ENCODE peak calls at places on chromosomes 13 and 19, in ten cellular contexts. One of them, this sample, is unnamed.

GRCh38 chr19:11797491-11797890 is 832 bp upstream of the ZNF491 start:
- DNase-seq in pancreas: peak; percentile 94
- DNase-seq in H1: peak; percentile 84
- DNase-seq in uterus: peak; percentile 89
- DNase-seq in fibroblast of mammary gland: peak; percentile 90
- DNase-seq in aorta: peak; percentile 88
- DNase-seq in WERI-Rb-1: peak; percentile 93
- DNase-seq in A549: no peak
- DNase-seq in tibial artery: peak; percentile 80
- DNase-seq in coronary artery: peak; percentile 80
- DNase-seq in this sample: peak; percentile 65

GRCh38 chr13:113106666-113107065 is 1.1 kb downstream of the F7 start:
- DNase-seq in tibial artery: no peak
- DNase-seq in A549: no peak
- DNase-seq in pancreas: no peak
- DNase-seq in H1: no peak
- DNase-seq in aorta: no peak
- DNase-seq in coronary artery: no peak
- DNase-seq in WERI-Rb-1: no peak
- DNase-seq in fibroblast of mammary gland: no peak
- DNase-seq in uterus: no peak
- DNase-seq in this sample: no peak

GRCh38 chr13:30685987-30686386 is 49.4 kb upstream of the ALOX5AP start:
- DNase-seq in A549: no peak
- DNase-seq in H1: no peak
- DNase-seq in WERI-Rb-1: no peak
- DNase-seq in coronary artery: no peak
- DNase-seq in tibial artery: no peak
- DNase-seq in uterus: no peak
- DNase-seq in pancreas: no peak
- DNase-seq in aorta: no peak
- DNase-seq in fibroblast of mammary gland: no peak
- DNase-seq in this sample: no peak

GRCh38 chr13:28559636-28560259 is 64.8 kb upstream of the FLT1 start:
- DNase-seq in coronary artery: no peak
- DNase-seq in pancreas: no peak
- DNase-seq in WERI-Rb-1: no peak
- DNase-seq in A549: no peak
- DNase-seq in H1: no peak
- DNase-seq in fibroblast of mammary gland: no peak
- DNase-seq in uterus: no peak
- DNase-seq in aorta: no peak
- DNase-seq in tibial artery: no peak
- DNase-seq in this sample: no peak

GRCh38 chr13:44474122-44474910 is 100.7 kb downstream of the SERP2 start:
- DNase-seq in A549: peak; percentile 24
- DNase-seq in fibroblast of mammary gland: peak; percentile 15
- DNase-seq in uterus: no peak
- DNase-seq in aorta: no peak
- DNase-seq in tibial artery: no peak
- DNase-seq in WERI-Rb-1: no peak
- DNase-seq in pancreas: no peak
- DNase-seq in H1: no peak
- DNase-seq in coronary artery: no peak
- DNase-seq in this sample: no peak

GRCh38 chr19:1529430-1529816 is 5.5 kb downstream of the PLK5 start:
- DNase-seq in H1: peak; percentile 41
- DNase-seq in uterus: no peak
- DNase-seq in A549: no peak
- DNase-seq in coronary artery: no peak
- DNase-seq in WERI-Rb-1: no peak
- DNase-seq in pancreas: no peak
- DNase-seq in tibial artery: no peak
- DNase-seq in aorta: no peak
- DNase-seq in fibroblast of mammary gland: no peak
- DNase-seq in this sample: no peak

GRCh38 chr19:37217533-37217854 is 520 bp upstream of the ZNF383 start:
- DNase-seq in pancreas: no peak
- DNase-seq in aorta: no peak
- DNase-seq in tibial artery: no peak
- DNase-seq in WERI-Rb-1: no peak
- DNase-seq in uterus: no peak
- DNase-seq in A549: no peak
- DNase-seq in fibroblast of mammary gland: no peak
- DNase-seq in coronary artery: no peak
- DNase-seq in H1: no peak
- DNase-seq in this sample: no peak

GRCh38 chr13:76937416-76937815 is 10.9 kb upstream of the ACOD1 start:
- DNase-seq in fibroblast of mammary gland: peak; percentile 98
- DNase-seq in WERI-Rb-1: no peak
- DNase-seq in coronary artery: no peak
- DNase-seq in A549: peak; percentile 3
- DNase-seq in aorta: no peak
- DNase-seq in H1: no peak
- DNase-seq in uterus: no peak
- DNase-seq in tibial artery: peak; percentile 28
- DNase-seq in pancreas: no peak
- DNase-seq in this sample: no peak

DNA sequence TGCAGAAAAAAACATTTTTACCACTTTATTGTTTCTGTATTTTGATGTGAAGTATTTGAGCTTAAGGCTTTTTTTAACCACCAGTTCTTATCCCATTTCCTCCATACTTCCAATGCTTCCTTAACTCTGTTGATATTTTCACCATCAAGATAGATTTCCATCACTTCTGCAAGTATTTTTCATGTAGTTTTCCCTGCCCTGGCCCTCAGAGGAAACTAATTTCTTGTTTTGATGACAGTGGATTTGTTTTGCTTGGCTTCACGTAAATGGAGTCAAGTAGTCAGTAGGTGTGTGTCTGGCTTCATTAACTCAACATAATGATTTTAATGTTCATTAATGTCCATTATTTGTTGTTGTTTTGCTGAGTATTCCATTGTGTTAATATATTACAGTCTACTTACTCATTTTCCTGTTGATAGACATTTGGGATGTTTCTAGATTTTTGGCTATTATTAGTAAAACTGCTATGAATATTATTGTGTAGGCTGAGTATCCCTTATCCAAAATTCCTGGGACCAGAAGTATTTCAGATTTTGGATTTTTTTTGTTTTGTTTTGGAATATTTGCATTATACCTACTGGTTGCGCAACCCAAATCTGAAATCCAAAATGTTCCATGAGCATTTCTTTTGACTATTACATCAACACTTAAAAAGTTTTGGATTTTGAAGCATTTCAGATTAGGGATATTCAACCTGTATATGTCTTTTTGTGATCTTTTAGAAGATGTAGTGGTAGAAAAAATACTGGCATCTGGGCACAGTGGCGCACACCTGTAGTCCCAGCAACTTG is 23.3 kb downstream of the ZNF582 start:
- DNase-seq in pancreas: no peak
- DNase-seq in fibroblast of mammary gland: no peak
- DNase-seq in H1: no peak
- DNase-seq in uterus: no peak
- DNase-seq in A549: no peak
- DNase-seq in coronary artery: no peak
- DNase-seq in tibial artery: no peak
- DNase-seq in aorta: no peak
- DNase-seq in WERI-Rb-1: no peak
- DNase-seq in this sample: no peak
- H3K4me3 ChIP-seq in pancreas: no peak overlapping the region
- H3K4me3 ChIP-seq in fibroblast of mammary gland: no peak overlapping the region
- H3K4me3 ChIP-seq in H1: no peak overlapping the region
- H3K4me3 ChIP-seq in uterus: no peak overlapping the region
- H3K4me3 ChIP-seq in A549: no peak overlapping the region
- H3K4me3 ChIP-seq in coronary artery: no peak overlapping the region
- H3K4me3 ChIP-seq in tibial artery: no peak overlapping the region
- H3K4me3 ChIP-seq in aorta: no peak overlapping the region
- H3K4me3 ChIP-seq in WERI-Rb-1: no peak overlapping the region
- H3K4me3 ChIP-seq in this sample: no peak overlapping the region

GRCh38 chr13:98893361-98893760 is 84.5 kb downstream of the DOCK9 start:
- DNase-seq in H1: no peak
- DNase-seq in fibroblast of mammary gland: no peak
- DNase-seq in aorta: no peak
- DNase-seq in A549: no peak
- DNase-seq in coronary artery: no peak
- DNase-seq in pancreas: no peak
- DNase-seq in tibial artery: no peak
- DNase-seq in WERI-Rb-1: no peak
- DNase-seq in uterus: no peak
- DNase-seq in this sample: no peak

GRCh38 chr13:98890186-98890585 is 87.7 kb downstream of the DOCK9 start:
- DNase-seq in aorta: no peak
- DNase-seq in uterus: peak; percentile 53
- DNase-seq in fibroblast of mammary gland: peak; percentile 99
- DNase-seq in H1: no peak
- DNase-seq in pancreas: no peak
- DNase-seq in tibial artery: no peak
- DNase-seq in WERI-Rb-1: no peak
- DNase-seq in coronary artery: no peak
- DNase-seq in A549: no peak
- DNase-seq in this sample: no peak

GRCh38 chr13:98892821-98893220 is 85.0 kb downstream of the DOCK9 start:
- DNase-seq in fibroblast of mammary gland: no peak
- DNase-seq in tibial artery: no peak
- DNase-seq in WERI-Rb-1: no peak
- DNase-seq in H1: no peak
- DNase-seq in A549: no peak
- DNase-seq in coronary artery: no peak
- DNase-seq in aorta: no peak
- DNase-seq in pancreas: no peak
- DNase-seq in uterus: no peak
- DNase-seq in this sample: no peak

GRCh38 chr13:98890920-98891319 is 86.9 kb downstream of the DOCK9 start:
- DNase-seq in coronary artery: no peak
- DNase-seq in A549: no peak
- DNase-seq in tibial artery: no peak
- DNase-seq in pancreas: no peak
- DNase-seq in aorta: no peak
- DNase-seq in uterus: no peak
- DNase-seq in WERI-Rb-1: no peak
- DNase-seq in H1: no peak
- DNase-seq in fibroblast of mammary gland: no peak
- DNase-seq in this sample: no peak

DNA sequence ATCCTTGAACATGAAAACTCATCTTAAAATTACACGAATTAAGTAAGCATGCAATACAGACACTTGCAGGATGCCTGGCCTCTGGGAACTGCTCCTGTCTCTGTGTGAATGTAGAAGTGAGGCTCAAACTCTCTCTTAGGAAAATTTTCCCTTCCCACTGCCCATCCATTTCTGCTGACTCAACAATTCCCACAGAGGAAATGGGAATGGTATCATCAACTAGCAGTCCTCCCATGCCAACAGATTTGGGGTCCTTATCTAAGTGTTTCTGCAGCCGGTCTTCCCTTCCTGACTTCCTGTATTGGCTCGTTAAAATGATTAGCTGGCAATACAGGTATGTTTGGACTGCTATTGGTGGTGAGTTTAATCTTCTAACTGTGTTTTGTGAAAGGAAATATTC is 85.8 kb downstream of the DOCK9 start:
- DNase-seq in uterus: no peak
- DNase-seq in coronary artery: no peak
- DNase-seq in aorta: no peak
- DNase-seq in H1: no peak
- DNase-seq in A549: no peak
- DNase-seq in WERI-Rb-1: no peak
- DNase-seq in fibroblast of mammary gland: no peak
- DNase-seq in tibial artery: no peak
- DNase-seq in pancreas: no peak
- DNase-seq in this sample: no peak
- H3K4me3 ChIP-seq in uterus: no peak overlapping the region
- H3K4me3 ChIP-seq in coronary artery: no peak overlapping the region
- H3K4me3 ChIP-seq in aorta: no peak overlapping the region
- H3K4me3 ChIP-seq in H1: no peak overlapping the region
- H3K4me3 ChIP-seq in A549: no peak overlapping the region
- H3K4me3 ChIP-seq in WERI-Rb-1: no peak overlapping the region
- H3K4me3 ChIP-seq in fibroblast of mammary gland: no peak overlapping the region
- H3K4me3 ChIP-seq in tibial artery: no peak overlapping the region
- H3K4me3 ChIP-seq in pancreas: no peak overlapping the region
- H3K4me3 ChIP-seq in this sample: no peak overlapping the region

GRCh38 chr13:110454956-110455355 is 106.6 kb downstream of the RAB20 start:
- DNase-seq in H1: no peak
- DNase-seq in tibial artery: no peak
- DNase-seq in A549: no peak
- DNase-seq in pancreas: no peak
- DNase-seq in uterus: no peak
- DNase-seq in aorta: no peak
- DNase-seq in fibroblast of mammary gland: no peak
- DNase-seq in WERI-Rb-1: no peak
- DNase-seq in coronary artery: no peak
- DNase-seq in this sample: no peak

GRCh38 chr13:110456550-110456949 is 105.0 kb downstream of the RAB20 start:
- DNase-seq in aorta: no peak
- DNase-seq in A549: no peak
- DNase-seq in WERI-Rb-1: no peak
- DNase-seq in H1: no peak
- DNase-seq in coronary artery: no peak
- DNase-seq in fibroblast of mammary gland: no peak
- DNase-seq in tibial artery: no peak
- DNase-seq in pancreas: no peak
- DNase-seq in uterus: no peak
- DNase-seq in this sample: no peak

GRCh38 chr13:110457361-110457760 is 104.2 kb downstream of the RAB20 start:
- DNase-seq in A549: no peak
- DNase-seq in WERI-Rb-1: no peak
- DNase-seq in pancreas: no peak
- DNase-seq in uterus: no peak
- DNase-seq in coronary artery: no peak
- DNase-seq in tibial artery: no peak
- DNase-seq in aorta: no peak
- DNase-seq in H1: no peak
- DNase-seq in fibroblast of mammary gland: no peak
- DNase-seq in this sample: no peak

GRCh38 chr13:110455444-110455843 is 106.1 kb downstream of the RAB20 start:
- DNase-seq in A549: no peak
- DNase-seq in H1: no peak
- DNase-seq in aorta: no peak
- DNase-seq in pancreas: no peak
- DNase-seq in fibroblast of mammary gland: no peak
- DNase-seq in uterus: no peak
- DNase-seq in coronary artery: no peak
- DNase-seq in tibial artery: no peak
- DNase-seq in WERI-Rb-1: no peak
- DNase-seq in this sample: no peak

GRCh38 chr13:110455941-110456340 is 105.6 kb downstream of the RAB20 start:
- DNase-seq in tibial artery: peak; percentile 81
- DNase-seq in coronary artery: no peak
- DNase-seq in uterus: peak; percentile 67
- DNase-seq in A549: peak; percentile 73
- DNase-seq in aorta: peak; percentile 87
- DNase-seq in WERI-Rb-1: peak; percentile 95
- DNase-seq in fibroblast of mammary gland: peak; percentile 70
- DNase-seq in pancreas: peak; percentile 81
- DNase-seq in H1: peak; percentile 84
- DNase-seq in this sample: peak; percentile 47
- H3K4me3 ChIP-seq in tibial artery: no peak overlapping the region
- H3K4me3 ChIP-seq in coronary artery: no peak overlapping the region
- H3K4me3 ChIP-seq in uterus: no peak overlapping the region
- H3K4me3 ChIP-seq in A549: no peak overlapping the region
- H3K4me3 ChIP-seq in aorta: no peak overlapping the region
- H3K4me3 ChIP-seq in WERI-Rb-1: no peak overlapping the region
- H3K4me3 ChIP-seq in fibroblast of mammary gland: no peak overlapping the region
- H3K4me3 ChIP-seq in pancreas: no peak overlapping the region
- H3K4me3 ChIP-seq in H1: no peak overlapping the region
- H3K4me3 ChIP-seq in this sample: no peak overlapping the region

GRCh38 chr19:41261474-41262190 is 2.5 kb upstream of the HNRNPUL1 start:
- DNase-seq in A549: no peak
- DNase-seq in aorta: no peak
- DNase-seq in H1: no peak
- DNase-seq in uterus: no peak
- DNase-seq in pancreas: peak; percentile 35
- DNase-seq in coronary artery: no peak
- DNase-seq in fibroblast of mammary gland: no peak
- DNase-seq in WERI-Rb-1: no peak
- DNase-seq in tibial artery: no peak
- DNase-seq in this sample: no peak
- H3K4me3 ChIP-seq in A549: peak overlapping the region; percentile 59
- H3K4me3 ChIP-seq in aorta: peak overlapping the region; percentile 63
- H3K4me3 ChIP-seq in H1: peak overlapping the region; percentile 100
- H3K4me3 ChIP-seq in uterus: peak overlapping the region; percentile 80
- H3K4me3 ChIP-seq in pancreas: peak overlapping the region; percentile 20
- H3K4me3 ChIP-seq in coronary artery: peak overlapping the region; percentile 69
- H3K4me3 ChIP-seq in fibroblast of mammary gland: peak overlapping the region; percentile 63
- H3K4me3 ChIP-seq in WERI-Rb-1: peak overlapping the region; percentile 97
- H3K4me3 ChIP-seq in tibial artery: peak overlapping the region; percentile 71
- H3K4me3 ChIP-seq in this sample: peak overlapping the region; percentile 80